ENCODE peak calls at places on chromosome 20, in seven cellular contexts. O is thoracic aorta, E is HFFc6, T is dorsolateral prefrontal cortex, Y is heart right ventricle, U is fibroblast of the aortic adventitia, I is HFF-Myc. M is an unnamed sample.

GRCh38 chr20:11901127-11901526 is 16.6 kb upstream of the BTBD3 start:
- DNase-seq in E (peak), O (no peak), I (peak), T (no peak), Y (no peak), U (peak), M (peak)

GRCh38 chr20:7710440-7710839 is 229.8 kb downstream of the HAO1 start:
- DNase-seq in I (no peak), U (no peak), T (no peak), Y (no peak), O (no peak), E (no peak), M (no peak)

GRCh38 chr20:20568604-20569205 is 143.7 kb downstream of the RALGAPA2 start:
- DNase-seq in O (no peak), I (no peak), E (peak), T (no peak), Y (no peak), U (peak), M (peak)

GRCh38 chr20:4014031-4014474 is 1.3 kb downstream of the RNF24 start:
- DNase-seq in U (peak), T (no peak), E (peak), I (peak), Y (no peak), O (no peak), M (peak)

GRCh38 chr20:49979030-49979832 is 3.5 kb upstream of the SNAI1 start:
- DNase-seq in Y (peak), I (no peak), O (no peak), U (peak), T (no peak), E (no peak), M (peak)

GRCh38 chr20:33917813-33918525 is 75.7 kb upstream of the RALY start:
- DNase-seq in E (no peak), Y (no peak), I (no peak), T (no peak), O (no peak), U (peak), M (no peak)

GRCh38 chr20:43942661-43943285 is 28.1 kb downstream of the TOX2 start:
- DNase-seq in Y (no peak), I (no peak), U (peak), E (peak), O (no peak), T (no peak), M (peak)

GRCh38 chr20:58208944-58209343 is 19.5 kb downstream of the ANKRD60 start:
- DNase-seq in Y (no peak), I (no peak), E (no peak), T (no peak), O (no peak), U (no peak), M (no peak)

GRCh38 chr20:44745560-44746366 is at the start of gene KCNK15:
- DNase-seq in I (no peak), T (no peak), O (no peak), E (no peak), U (no peak), Y (peak), M (no peak)

GRCh38 chr20:59299961-59300340 is 460 bp upstream of the EDN3 start:
- DNase-seq in T (no peak), E (no peak), U (no peak), Y (no peak), I (no peak), O (no peak), M (no peak)

GRCh38 chr20:11041396-11041795 is 367.6 kb upstream of the JAG1 start:
- DNase-seq in U (peak), O (no peak), E (no peak), Y (no peak), T (no peak), I (no peak), M (peak)

GRCh38 chr20:38926934-38927616 is 858 bp downstream of the FAM83D start:
- DNase-seq in Y (no peak), O (no peak), E (peak), U (peak), T (no peak), I (no peak), M (peak)

GRCh38 chr20:58650181-58650775 is 805 bp upstream of the STX16 start:
- DNase-seq in U (peak), T (no peak), O (no peak), Y (peak), I (no peak), E (no peak), M (no peak)

GRCh38 chr20:1707588-1708449 is 50.2 kb upstream of the SIRPG start:
- DNase-seq in E (no peak), Y (no peak), T (no peak), U (no peak), I (no peak), O (no peak), M (no peak)

GRCh38 chr20:47818466-47818865 is 33.2 kb upstream of the SULF2 start:
- DNase-seq in I (no peak), Y (no peak), T (no peak), U (no peak), O (no peak), E (no peak), M (no peak)

GRCh38 chr20:14622796-14623195 is 285.4 kb upstream of the FLRT3 start:
- DNase-seq in U (peak), E (no peak), O (no peak), T (no peak), I (peak), Y (no peak), M (peak)
- TF ChIP-seq CTCF in U (peak), E (no peak), O (no peak), T (no peak), I (peak), Y (no peak), M (peak)

DNA sequence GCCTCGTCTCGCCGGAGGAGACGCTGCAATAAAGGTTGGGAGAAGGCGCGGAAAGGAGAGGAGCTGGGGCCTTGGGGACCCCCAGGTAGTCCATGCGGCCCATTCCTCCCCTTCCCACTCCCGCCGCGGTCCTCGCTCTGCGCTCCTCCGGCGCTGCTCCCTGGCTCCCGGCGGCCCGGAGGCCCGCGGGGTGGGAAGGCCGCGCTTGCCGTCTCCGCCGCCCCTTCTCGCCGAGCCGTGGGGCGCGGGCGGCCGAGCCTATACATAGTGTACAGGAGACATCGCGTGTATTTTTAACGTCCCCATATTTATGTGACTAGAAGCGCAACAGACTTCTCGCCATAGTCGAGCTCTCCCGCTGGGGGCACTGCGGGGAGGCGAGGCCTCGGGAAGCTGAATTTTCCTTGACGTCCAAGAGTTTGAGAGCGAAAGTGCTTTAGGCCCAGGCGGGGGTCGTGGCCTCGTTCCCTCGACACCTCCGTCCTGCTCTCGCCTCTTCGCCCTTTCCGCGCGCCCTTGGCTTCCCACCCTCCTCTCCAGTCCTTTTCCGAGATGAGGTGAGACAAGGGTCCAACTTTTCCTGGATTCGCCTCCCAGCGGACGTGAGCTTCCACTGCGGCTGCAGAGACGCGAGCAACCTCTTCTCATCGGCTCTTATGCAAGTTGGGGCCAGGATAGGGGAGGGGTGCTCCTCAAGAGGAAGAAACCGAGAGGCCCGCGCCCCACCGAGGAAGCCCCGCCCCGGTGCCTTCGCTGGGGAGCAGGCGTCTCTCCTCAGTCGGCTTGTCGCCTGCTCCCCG is 29.0 kb downstream of the SLC12A5 start:
- DNase-seq in I (no peak), O (no peak), Y (peak), U (peak), T (no peak), E (peak), M (peak)
- TF ChIP-seq CTCF in I (peak), O (no peak), Y (peak), U (peak), T (peak), E (peak), M (peak)

GRCh38 chr20:37800618-37801017 is 102.3 kb upstream of the VSTM2L start:
- DNase-seq in E (no peak), U (no peak), I (no peak), T (no peak), O (no peak), Y (no peak), M (no peak)
- TF ChIP-seq CTCF in E (no peak), U (no peak), I (no peak), T (no peak), O (no peak), Y (no peak), M (no peak)

GRCh38 chr20:2872304-2873009 is 824 bp upstream of the PTPRA start:
- DNase-seq in I (no peak), O (peak), Y (peak), U (peak), T (peak), E (peak), M (peak)
- TF ChIP-seq CTCF in I (peak), O (no peak), Y (peak), U (peak), T (peak), E (peak), M (peak)

DNA sequence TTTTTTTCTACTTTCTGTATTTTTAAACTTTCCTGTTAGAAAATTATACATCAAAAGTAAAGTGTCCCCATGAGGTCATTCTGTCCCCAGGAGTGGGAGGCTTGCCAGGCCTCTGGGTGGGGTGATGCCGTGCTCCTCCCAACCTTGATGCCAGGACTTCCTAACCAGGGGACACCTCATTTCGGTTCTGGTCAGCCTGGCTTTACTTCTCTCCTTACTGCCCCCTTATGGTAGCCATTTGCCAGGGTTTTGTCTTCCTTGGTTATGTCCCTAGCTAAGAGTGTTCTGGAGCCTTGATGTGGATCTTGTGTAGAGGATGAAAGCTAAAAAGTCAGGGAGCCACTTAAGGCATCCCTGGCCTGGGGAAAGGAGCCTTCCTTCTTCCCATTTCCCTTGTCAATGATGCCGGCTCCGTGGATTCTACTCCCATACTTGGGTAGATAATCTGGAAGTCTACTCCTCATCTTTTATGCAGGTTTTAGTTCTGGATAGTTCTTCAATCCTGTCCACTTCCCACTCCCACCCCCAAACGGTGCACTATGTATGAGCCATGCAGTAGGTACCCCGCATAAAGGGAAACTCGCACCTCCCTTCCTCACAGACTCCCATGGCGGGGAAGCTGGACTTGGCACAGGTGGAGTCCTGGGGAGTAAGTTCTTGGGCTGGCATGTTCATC is 164.1 kb upstream of the SALL4 start:
- DNase-seq in T (no peak), U (peak), Y (peak), I (peak), O (no peak), E (peak), M (peak)
- TF ChIP-seq CTCF in T (peak), U (peak), Y (peak), I (peak), O (peak), E (peak), M (peak)

M was measured in fibroblast of pulmonary artery.